ENCODE peak calls at places on chromosomes 1 and 21, in five cellular contexts. F is heart left ventricle; Z is IMR-90; N is colonic mucosa; D is CD8-positive, alpha-beta T cell. A is an unnamed sample.

GRCh38 chr1:118266436-118266835 is 81.4 kb upstream of the SPAG17 start:
- DNase-seq in F (no peak), Z (no peak), N (no peak), D (no peak), A (no peak)

GRCh38 chr1:149846600-149847466 is 52.5 kb upstream of the BOLA1 start:
- DNase-seq in F (no peak), Z (no peak), N (no peak), D (no peak), A (no peak)

GRCh38 chr1:209673631-209674417 is 1.4 kb upstream of the G0S2 start:
- DNase-seq in F (no peak), Z (no peak), N (peak; percentile 41), D (no peak), A (peak; percentile 66)

GRCh38 chr1:150578278-150579109 is 916 bp downstream of the MCL1 start:
- DNase-seq in F (peak; percentile 72), Z (peak; percentile 91), N (peak; percentile 72), D (no peak), A (peak; percentile 79)

GRCh38 chr1:229988534-229988933 is 78.5 kb upstream of the GALNT2 start:
- DNase-seq in F (no peak), Z (no peak), N (no peak), D (no peak), A (no peak)

GRCh38 chr1:53693773-53694717 is 44.9 kb downstream of the GLIS1 start:
- DNase-seq in F (no peak), Z (peak; percentile 44), N (no peak), D (no peak), A (no peak)

GRCh38 chr1:19044471-19044870 is 88.0 kb upstream of the IFFO2 start:
- DNase-seq in F (no peak), Z (no peak), N (no peak), D (no peak), A (no peak)

GRCh38 chr1:209516771-209517471 is 66.6 kb upstream of the CAMK1G start:
- DNase-seq in F (no peak), Z (no peak), N (no peak), D (no peak), A (no peak)

GRCh38 chr1:159994896-159995295 is 36.9 kb downstream of the PIGM start:
- DNase-seq in F (no peak), Z (no peak), N (no peak), D (no peak), A (no peak)

GRCh38 chr1:153933955-153934354 is 11.2 kb upstream of the GATAD2B start:
- DNase-seq in F (no peak), Z (no peak), N (no peak), D (no peak), A (peak; percentile 6)

GRCh38 chr1:39936724-39937491 is 18.0 kb upstream of the MFSD2A start:
- DNase-seq in F (no peak), Z (no peak), N (no peak), D (no peak), A (no peak)

GRCh38 chr1:51675177-51675780 is 58.4 kb downstream of the OSBPL9 start:
- DNase-seq in F (no peak), Z (peak; percentile 41), N (no peak), D (no peak), A (no peak)

GRCh38 chr1:94285026-94285654 is 47.8 kb upstream of the ARHGAP29 start:
- DNase-seq in F (no peak), Z (peak; percentile 54), N (no peak), D (no peak), A (no peak)

GRCh38 chr1:17668638-17669175 is 86.4 kb upstream of the ACTL8 start:
- DNase-seq in F (no peak), Z (no peak), N (no peak), D (no peak), A (no peak)

GRCh38 chr1:224726783-224727182 is 110.7 kb downstream of the CNIH3 start:
- DNase-seq in F (no peak), Z (peak; percentile 91), N (no peak), D (no peak), A (peak; percentile 50)

GRCh38 chr1:116504308-116505156 is 66.3 kb downstream of the CD58 start:
- DNase-seq in F (peak; percentile 71), Z (peak; percentile 62), N (no peak), D (peak; percentile 71), A (peak; percentile 67)

GRCh38 chr21:25453524-25453923 is 153.8 kb downstream of the MRPL39 start:
- DNase-seq in F (no peak), Z (peak; percentile 13), N (no peak), D (no peak), A (no peak)

GRCh38 chr1:164188507-164188906 is 370.5 kb upstream of the PBX1 start:
- DNase-seq in F (no peak), Z (no peak), N (no peak), D (no peak), A (no peak)
- H3K9me3 ChIP-seq in F (no peaks in the 10 kb centered on the region), Z (no peaks in the 10 kb centered on the region), N (no peaks in the 10 kb centered on the region), D (no peaks in the 10 kb centered on the region), A (no peaks in the 10 kb centered on the region)

DNA sequence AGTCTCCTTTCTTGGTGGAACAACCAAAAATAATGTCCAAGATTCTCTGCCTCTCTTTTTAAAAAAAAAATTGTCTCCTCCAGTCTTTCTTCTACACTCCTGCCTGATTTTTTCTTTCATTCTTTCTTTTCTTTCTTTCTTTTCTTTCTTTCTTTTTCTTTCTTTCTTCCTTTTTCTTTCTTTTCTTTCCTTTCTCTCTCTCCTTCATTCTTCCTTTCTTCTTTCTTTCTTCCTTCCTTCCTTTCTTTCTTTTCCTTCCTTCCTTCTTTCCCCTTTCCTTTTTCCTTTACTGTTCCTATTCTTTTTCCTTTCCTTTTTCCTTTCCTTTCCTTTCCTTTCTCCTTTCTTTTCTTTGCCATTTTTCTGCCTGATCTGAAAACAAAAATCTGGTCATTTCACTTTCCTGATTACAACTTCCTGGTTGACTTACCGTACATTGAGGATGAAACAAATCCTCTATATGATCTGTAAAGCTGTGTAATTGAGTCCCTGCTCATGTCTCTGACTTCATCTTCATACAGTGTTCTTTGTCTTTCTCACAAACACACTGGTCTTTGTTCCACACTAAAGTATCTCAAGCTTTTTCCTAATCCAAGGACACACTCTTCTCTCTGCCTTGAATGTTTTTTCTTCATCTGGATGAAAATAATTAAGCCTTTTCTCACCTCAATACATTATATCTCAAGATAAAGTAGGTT is 6.1 kb upstream of the KRTAP23-1 start:
- DNase-seq in F (no peak), Z (no peak), N (no peak), D (no peak), A (no peak)
- H3K9me3 ChIP-seq in F (no peaks in the 10 kb centered on the region), Z (peaks cover 10% of the 10 kb centered on the region), N (no peaks in the 10 kb centered on the region), D (no peaks in the 10 kb centered on the region), A (no peaks in the 10 kb centered on the region)

GRCh38 chr1:216604771-216605170 is 118.5 kb downstream of the ESRRG start:
- DNase-seq in F (no peak), Z (no peak), N (no peak), D (no peak), A (no peak)

GRCh38 chr1:216601427-216601751 is 121.8 kb downstream of the ESRRG start:
- DNase-seq in F (no peak), Z (no peak), N (no peak), D (no peak), A (no peak)

GRCh38 chr1:216598448-216598847 is 124.8 kb downstream of the ESRRG start:
- DNase-seq in F (no peak), Z (no peak), N (no peak), D (no peak), A (no peak)

GRCh38 chr1:216599851-216600250 is 123.4 kb downstream of the ESRRG start:
- DNase-seq in F (no peak), Z (no peak), N (no peak), D (no peak), A (no peak)

GRCh38 chr1:216600730-216601426 is 122.4 kb downstream of the ESRRG start:
- DNase-seq in F (peak; percentile 71), Z (peak; percentile 78), N (peak; percentile 85), D (no peak), A (peak; percentile 70)
- H3K9me3 ChIP-seq in F (no peaks in the 10 kb centered on the region), Z (no peaks in the 10 kb centered on the region), N (no peaks in the 10 kb centered on the region), D (no peaks in the 10 kb centered on the region), A (no peaks in the 10 kb centered on the region)

GRCh38 chr1:228541725-228542124 is 54.5 kb downstream of the RNF187 start:
- DNase-seq in F (no peak), Z (no peak), N (no peak), D (no peak), A (no peak)
- H3K9me3 ChIP-seq in F (no peaks in the 10 kb centered on the region), Z (no peaks in the 10 kb centered on the region), N (no peaks in the 10 kb centered on the region), D (no peaks in the 10 kb centered on the region), A (no peaks in the 10 kb centered on the region)

DNA sequence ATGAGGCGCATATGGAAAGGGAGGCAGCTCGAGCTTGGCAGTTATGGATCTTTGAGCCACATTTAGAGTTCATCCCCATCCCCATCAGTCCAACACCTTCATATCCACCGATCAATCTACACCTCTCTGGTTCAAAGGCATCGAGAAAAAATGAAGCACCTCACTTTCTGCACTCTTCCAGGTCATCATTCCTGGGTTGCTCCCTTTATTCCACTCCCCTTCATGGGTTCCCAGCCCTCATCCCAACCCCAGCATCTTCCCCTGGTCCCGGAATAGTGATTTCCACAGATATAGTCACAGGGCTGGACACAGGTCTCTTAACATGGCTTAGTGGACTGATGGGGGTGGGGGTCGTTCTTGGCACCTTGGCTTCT is 354 bp downstream of the HAPLN2 start:
- DNase-seq in F (no peak), Z (no peak), N (no peak), D (no peak), A (no peak)
- H3K9me3 ChIP-seq in F (no peaks in the 10 kb centered on the region), Z (no peaks in the 10 kb centered on the region), N (no peaks in the 10 kb centered on the region), D (no peaks in the 10 kb centered on the region), A (no peaks in the 10 kb centered on the region)

GRCh38 chr1:152511596-152511995 is 993 bp downstream of the LCE5A start:
- DNase-seq in F (no peak), Z (no peak), N (no peak), D (no peak), A (no peak)
- H3K9me3 ChIP-seq in F (no peaks in the 10 kb centered on the region), Z (no peaks in the 10 kb centered on the region), N (no peaks in the 10 kb centered on the region), D (no peaks in the 10 kb centered on the region), A (no peaks in the 10 kb centered on the region)

GRCh38 chr1:208086116-208086515 is 158.1 kb downstream of the PLXNA2 start:
- DNase-seq in F (no peak), Z (peak; percentile 45), N (no peak), D (no peak), A (no peak)

GRCh38 chr1:208083715-208084085 is 160.5 kb downstream of the PLXNA2 start:
- DNase-seq in F (no peak), Z (no peak), N (no peak), D (no peak), A (no peak)

GRCh38 chr1:208084764-208085163 is 159.4 kb downstream of the PLXNA2 start:
- DNase-seq in F (no peak), Z (no peak), N (no peak), D (no peak), A (no peak)

GRCh38 chr1:208084220-208084619 is 160.0 kb downstream of the PLXNA2 start:
- DNase-seq in F (no peak), Z (no peak), N (no peak), D (no peak), A (no peak)

GRCh38 chr1:208085655-208086054 is 158.5 kb downstream of the PLXNA2 start:
- DNase-seq in F (no peak), Z (no peak), N (no peak), D (no peak), A (no peak)
- H3K9me3 ChIP-seq in F (no peaks in the 10 kb centered on the region), Z (no peaks in the 10 kb centered on the region), N (no peaks in the 10 kb centered on the region), D (no peaks in the 10 kb centered on the region), A (no peaks in the 10 kb centered on the region)

DNA sequence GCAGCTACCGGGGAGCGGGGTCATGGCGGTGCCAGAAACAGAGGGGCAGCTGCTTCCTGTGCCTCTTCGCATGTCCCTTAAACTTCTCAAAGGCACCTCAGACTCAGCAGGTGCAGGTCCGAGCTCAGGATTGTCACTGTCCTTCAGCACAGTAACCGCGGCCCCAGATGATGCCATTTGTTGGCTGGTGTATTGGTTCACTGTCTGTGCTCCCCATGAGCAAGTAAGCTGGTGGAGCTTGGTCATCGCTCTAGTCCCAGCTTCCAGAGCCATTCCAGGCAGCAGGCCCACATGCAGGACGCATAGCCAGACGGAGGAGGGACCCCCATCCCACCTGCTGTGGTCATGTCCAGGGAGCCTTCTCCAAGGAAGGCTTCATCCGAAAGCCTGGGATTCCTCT is 154.0 kb upstream of the AJAP1 start:
- DNase-seq in F (no peak), Z (no peak), N (no peak), D (no peak), A (no peak)
- H3K9me3 ChIP-seq in F (no peaks in the 10 kb centered on the region), Z (peaks cover 55% of the 10 kb centered on the region), N (no peaks in the 10 kb centered on the region), D (no peaks in the 10 kb centered on the region), A (no peaks in the 10 kb centered on the region)